ENCODE peak calls at places on chromosomes 11 and 22, in eight cellular contexts. R is effector CD4-positive, alpha-beta T cell; B is stromal cell of bone marrow; T is GM03348; O is fibroblast of the aortic adventitia; G is A549; P is neural crest cell; N is stimulated activated CD4-positive, alpha-beta T cell treated with anti-CD3 and anti-CD28 coated beads, Interleukin-2, amount 100 ng/mL, for 48 hours. V is an unnamed sample.

GRCh38 chr11:67665537-67666302 is 8.7 kb downstream of the ALDH3B2 start:
- DNase-seq in B (no peak), N (no peak), P (no peak), T (peak; percentile 8), G (no peak), R (no peak), O (no peak), V (no peak)

GRCh38 chr11:8079111-8079675 is 1.8 kb upstream of the TUB start:
- DNase-seq in N (no peak), T (no peak), R (no peak), P (no peak), G (no peak), B (no peak), O (no peak), V (no peak)

GRCh38 chr22:19085233-19086043 is 36.8 kb downstream of the DGCR2 start:
- DNase-seq in G (peak; percentile 31), N (no peak), P (peak; percentile 6), R (no peak), O (peak; percentile 37), T (peak; percentile 71), B (no peak), V (no peak)

GRCh38 chr22:25627271-25627848 is 62.9 kb downstream of the GRK3 start:
- DNase-seq in N (no peak), T (no peak), G (no peak), P (no peak), B (no peak), R (no peak), O (peak; percentile 14), V (no peak)

GRCh38 chr11:104594228-104594958 is 303.9 kb downstream of the CASP12 start:
- DNase-seq in T (no peak), G (no peak), R (no peak), B (no peak), N (no peak), O (no peak), P (no peak), V (no peak)

GRCh38 chr11:59207988-59208432 is 4.7 kb downstream of the MPEG1 start:
- DNase-seq in O (peak; percentile 69), B (no peak), N (peak; percentile 23), T (peak; percentile 66), P (peak; percentile 13), R (peak; percentile 20), G (peak; percentile 17), V (peak; percentile 37)

GRCh38 chr11:66593303-66593635 is 284 bp downstream of the CCS start:
- DNase-seq in R (no peak), P (peak; percentile 5), B (no peak), G (no peak), O (no peak), N (no peak), T (no peak), V (no peak)

GRCh38 chr22:50702261-50702671 is 29.6 kb downstream of the SHANK3 start:
- DNase-seq in O (no peak), N (no peak), G (no peak), B (no peak), R (no peak), P (no peak), T (no peak), V (no peak)

GRCh38 chr11:115724709-115725108 is 220.5 kb upstream of the CADM1 start:
- DNase-seq in G (no peak), P (no peak), T (no peak), R (no peak), O (no peak), B (peak; percentile 26), N (no peak), V (no peak)

GRCh38 chr11:102552447-102553200 is 22.1 kb upstream of the MMP7 start:
- DNase-seq in P (no peak), R (no peak), N (no peak), T (no peak), B (no peak), G (peak; percentile 58), O (peak; percentile 55), V (no peak)

GRCh38 chr22:19984851-19985811 is 31.5 kb downstream of the ARVCF start:
- DNase-seq in G (no peak), N (no peak), R (no peak), T (no peak), B (no peak), P (no peak), O (no peak), V (no peak)